ENCODE peak calls at places on chromosomes 5 and 9, in seven cellular contexts. One of them, this sample, is unnamed.

GRCh38 chr5:143992461-143992860 is 178.0 kb downstream of the YIPF5 start:
- DNase-seq in GM23338: no peak
- DNase-seq in neural progenitor cell: no peak
- DNase-seq in PC-3: no peak
- DNase-seq in MM.1S: no peak
- DNase-seq in GM23248: no peak
- DNase-seq in HCT116: no peak
- DNase-seq in this sample: no peak

GRCh38 chr9:91419222-91420191 is 4.1 kb downstream of the NFIL3 start:
- DNase-seq in PC-3: peak
- DNase-seq in GM23248: peak
- DNase-seq in MM.1S: peak
- DNase-seq in neural progenitor cell: no peak
- DNase-seq in HCT116: peak
- DNase-seq in GM23338: no peak
- DNase-seq in this sample: peak

GRCh38 chr9:103941104-103941503 is 153.0 kb upstream of the SMC2 start:
- DNase-seq in GM23338: no peak
- DNase-seq in PC-3: no peak
- DNase-seq in neural progenitor cell: peak
- DNase-seq in MM.1S: no peak
- DNase-seq in HCT116: no peak
- DNase-seq in GM23248: no peak
- DNase-seq in this sample: no peak

GRCh38 chr5:169223595-169223953 is 77.4 kb downstream of the SLIT3 start:
- DNase-seq in PC-3: no peak
- DNase-seq in HCT116: no peak
- DNase-seq in neural progenitor cell: no peak
- DNase-seq in MM.1S: no peak
- DNase-seq in GM23248: peak
- DNase-seq in GM23338: no peak
- DNase-seq in this sample: no peak

GRCh38 chr5:82168294-82168693 is 109.9 kb downstream of the RPS23 start:
- DNase-seq in MM.1S: no peak
- DNase-seq in GM23338: peak
- DNase-seq in GM23248: peak
- DNase-seq in PC-3: no peak
- DNase-seq in neural progenitor cell: no peak
- DNase-seq in HCT116: no peak
- DNase-seq in this sample: no peak

GRCh38 chr9:18324928-18325327 is 149.0 kb upstream of the ADAMTSL1 start:
- DNase-seq in GM23338: no peak
- DNase-seq in PC-3: peak
- DNase-seq in neural progenitor cell: no peak
- DNase-seq in HCT116: no peak
- DNase-seq in GM23248: no peak
- DNase-seq in MM.1S: no peak
- DNase-seq in this sample: no peak

GRCh38 chr9:15373201-15373530 is 49.5 kb upstream of the SNAPC3 start:
- DNase-seq in MM.1S: no peak
- DNase-seq in GM23338: no peak
- DNase-seq in neural progenitor cell: no peak
- DNase-seq in PC-3: no peak
- DNase-seq in HCT116: no peak
- DNase-seq in GM23248: peak
- DNase-seq in this sample: peak

GRCh38 chr5:135069016-135069770 is 35.2 kb upstream of the PITX1 start:
- DNase-seq in GM23248: no peak
- DNase-seq in neural progenitor cell: peak
- DNase-seq in MM.1S: no peak
- DNase-seq in HCT116: no peak
- DNase-seq in PC-3: no peak
- DNase-seq in GM23338: no peak
- DNase-seq in this sample: no peak

GRCh38 chr9:99052849-99053715 is 51.8 kb upstream of the TGFBR1 start:
- DNase-seq in HCT116: no peak
- DNase-seq in neural progenitor cell: no peak
- DNase-seq in PC-3: no peak
- DNase-seq in GM23338: no peak
- DNase-seq in GM23248: no peak
- DNase-seq in MM.1S: peak
- DNase-seq in this sample: no peak

GRCh38 chr5:136113606-136114005 is 19.0 kb upstream of the SMAD5 start:
- DNase-seq in GM23338: no peak
- DNase-seq in MM.1S: no peak
- DNase-seq in HCT116: no peak
- DNase-seq in PC-3: no peak
- DNase-seq in GM23248: no peak
- DNase-seq in neural progenitor cell: no peak
- DNase-seq in this sample: no peak

GRCh38 chr5:82459626-82460025 is 181.5 kb upstream of the RPS23 start:
- DNase-seq in GM23248: no peak
- DNase-seq in HCT116: no peak
- DNase-seq in GM23338: no peak
- DNase-seq in PC-3: no peak
- DNase-seq in neural progenitor cell: no peak
- DNase-seq in MM.1S: no peak
- DNase-seq in this sample: no peak

GRCh38 chr5:81117566-81117965 is 115.6 kb upstream of the CKMT2 start:
- DNase-seq in HCT116: no peak
- DNase-seq in MM.1S: no peak
- DNase-seq in GM23338: no peak
- DNase-seq in neural progenitor cell: no peak
- DNase-seq in PC-3: no peak
- DNase-seq in GM23248: no peak
- DNase-seq in this sample: no peak

GRCh38 chr5:124755565-124755964 is 9.1 kb upstream of the ZNF608 start:
- DNase-seq in neural progenitor cell: no peak
- DNase-seq in MM.1S: no peak
- DNase-seq in PC-3: no peak
- DNase-seq in GM23248: peak
- DNase-seq in HCT116: no peak
- DNase-seq in GM23338: no peak
- DNase-seq in this sample: no peak

GRCh38 chr5:122907238-122907637 is 61.8 kb downstream of the SNX24 start:
- DNase-seq in PC-3: peak
- DNase-seq in MM.1S: no peak
- DNase-seq in GM23338: peak
- DNase-seq in GM23248: peak
- DNase-seq in neural progenitor cell: no peak
- DNase-seq in HCT116: no peak
- DNase-seq in this sample: peak

GRCh38 chr9:78029601-78030552 is 1.7 kb downstream of the GNAQ start:
- DNase-seq in neural progenitor cell: peak
- DNase-seq in MM.1S: no peak
- DNase-seq in HCT116: no peak
- DNase-seq in GM23248: peak
- DNase-seq in PC-3: no peak
- DNase-seq in GM23338: peak
- DNase-seq in this sample: peak

GRCh38 chr5:158798140-158798539 is 301.6 kb downstream of the EBF1 start:
- DNase-seq in GM23248: no peak
- DNase-seq in GM23338: no peak
- DNase-seq in HCT116: no peak
- DNase-seq in MM.1S: no peak
- DNase-seq in neural progenitor cell: no peak
- DNase-seq in PC-3: no peak
- DNase-seq in this sample: no peak

GRCh38 chr9:114799441-114799840 is 6.4 kb downstream of the TNFSF15 start:
- DNase-seq in MM.1S: no peak
- DNase-seq in GM23338: peak
- DNase-seq in HCT116: no peak
- DNase-seq in GM23248: no peak
- DNase-seq in PC-3: no peak
- DNase-seq in neural progenitor cell: peak
- DNase-seq in this sample: peak

GRCh38 chr5:1522601-1523479 is 920 bp downstream of the LPCAT1 start:
- DNase-seq in HCT116: no peak
- DNase-seq in GM23248: peak
- DNase-seq in GM23338: no peak
- DNase-seq in PC-3: no peak
- DNase-seq in MM.1S: peak
- DNase-seq in neural progenitor cell: peak
- DNase-seq in this sample: peak

GRCh38 chr5:95554331-95554646 is 488 bp downstream of the SKIC3 start:
- DNase-seq in neural progenitor cell: no peak
- DNase-seq in MM.1S: peak
- DNase-seq in HCT116: no peak
- DNase-seq in GM23248: no peak
- DNase-seq in PC-3: no peak
- DNase-seq in GM23338: no peak
- DNase-seq in this sample: no peak

GRCh38 chr5:123882946-123883345 is 371.0 kb downstream of the CSNK1G3 start:
- DNase-seq in GM23338: no peak
- DNase-seq in GM23248: no peak
- DNase-seq in neural progenitor cell: no peak
- DNase-seq in HCT116: no peak
- DNase-seq in MM.1S: no peak
- DNase-seq in PC-3: no peak
- DNase-seq in this sample: no peak

GRCh38 chr9:121808781-121809180 is 157.3 kb downstream of the DAB2IP start:
- DNase-seq in MM.1S: no peak
- DNase-seq in GM23338: no peak
- DNase-seq in HCT116: no peak
- DNase-seq in GM23248: no peak
- DNase-seq in neural progenitor cell: no peak
- DNase-seq in PC-3: no peak
- DNase-seq in this sample: no peak

GRCh38 chr5:39099831-39100230 is 25.6 kb upstream of the RICTOR start:
- DNase-seq in GM23338: no peak
- DNase-seq in GM23248: no peak
- DNase-seq in HCT116: no peak
- DNase-seq in neural progenitor cell: no peak
- DNase-seq in PC-3: no peak
- DNase-seq in MM.1S: no peak
- DNase-seq in this sample: no peak

GRCh38 chr5:73280386-73280785 is 107.4 kb downstream of the TMEM174 start:
- DNase-seq in GM23248: no peak
- DNase-seq in MM.1S: peak
- DNase-seq in GM23338: no peak
- DNase-seq in HCT116: no peak
- DNase-seq in PC-3: no peak
- DNase-seq in neural progenitor cell: no peak
- DNase-seq in this sample: no peak

GRCh38 chr9:129182625-129183494 is 4.8 kb upstream of the IER5L start:
- DNase-seq in GM23338: peak
- DNase-seq in GM23248: peak
- DNase-seq in MM.1S: no peak
- DNase-seq in HCT116: no peak
- DNase-seq in PC-3: peak
- DNase-seq in neural progenitor cell: peak
- DNase-seq in this sample: peak
- TF ChIP-seq EZH2phosphoT487 in GM23338: no peak
- TF ChIP-seq EZH2phosphoT487 in GM23248: no peak
- TF ChIP-seq EZH2phosphoT487 in MM.1S: no peak
- TF ChIP-seq EZH2phosphoT487 in HCT116: no peak
- TF ChIP-seq EZH2phosphoT487 in PC-3: no peak
- TF ChIP-seq EZH2phosphoT487 in neural progenitor cell: no peak
- TF ChIP-seq EZH2phosphoT487 in this sample: no peak

DNA sequence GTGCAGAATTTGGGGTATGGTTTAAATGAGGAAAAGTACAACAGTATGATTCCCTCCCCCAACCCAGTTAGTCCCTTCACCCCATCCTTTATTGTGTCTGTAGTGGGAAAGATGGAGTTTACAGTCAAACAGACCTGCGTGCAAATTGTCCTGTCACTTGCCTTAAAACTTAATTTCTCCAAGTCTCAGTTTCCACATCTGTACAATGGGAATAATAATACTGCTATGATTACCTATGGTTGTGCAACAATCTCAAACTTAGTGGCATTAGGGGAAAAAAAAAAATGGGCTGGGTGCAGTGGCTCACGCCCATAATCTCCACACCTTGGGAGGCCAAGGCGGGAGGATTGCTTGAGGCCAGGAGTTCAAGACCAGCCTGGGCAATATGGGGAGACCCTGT is 35.8 kb upstream of the CTNNA1 start:
- DNase-seq in PC-3: no peak
- DNase-seq in HCT116: no peak
- DNase-seq in neural progenitor cell: no peak
- DNase-seq in MM.1S: no peak
- DNase-seq in GM23338: no peak
- DNase-seq in GM23248: no peak
- DNase-seq in this sample: no peak
- TF ChIP-seq EZH2 in PC-3: no peak
- TF ChIP-seq EZH2 in HCT116: no peak
- TF ChIP-seq EZH2 in neural progenitor cell: no peak
- TF ChIP-seq EZH2 in MM.1S: no peak
- TF ChIP-seq EZH2 in GM23338: no peak
- TF ChIP-seq EZH2 in GM23248: no peak
- TF ChIP-seq EZH2 in this sample: no peak

DNA sequence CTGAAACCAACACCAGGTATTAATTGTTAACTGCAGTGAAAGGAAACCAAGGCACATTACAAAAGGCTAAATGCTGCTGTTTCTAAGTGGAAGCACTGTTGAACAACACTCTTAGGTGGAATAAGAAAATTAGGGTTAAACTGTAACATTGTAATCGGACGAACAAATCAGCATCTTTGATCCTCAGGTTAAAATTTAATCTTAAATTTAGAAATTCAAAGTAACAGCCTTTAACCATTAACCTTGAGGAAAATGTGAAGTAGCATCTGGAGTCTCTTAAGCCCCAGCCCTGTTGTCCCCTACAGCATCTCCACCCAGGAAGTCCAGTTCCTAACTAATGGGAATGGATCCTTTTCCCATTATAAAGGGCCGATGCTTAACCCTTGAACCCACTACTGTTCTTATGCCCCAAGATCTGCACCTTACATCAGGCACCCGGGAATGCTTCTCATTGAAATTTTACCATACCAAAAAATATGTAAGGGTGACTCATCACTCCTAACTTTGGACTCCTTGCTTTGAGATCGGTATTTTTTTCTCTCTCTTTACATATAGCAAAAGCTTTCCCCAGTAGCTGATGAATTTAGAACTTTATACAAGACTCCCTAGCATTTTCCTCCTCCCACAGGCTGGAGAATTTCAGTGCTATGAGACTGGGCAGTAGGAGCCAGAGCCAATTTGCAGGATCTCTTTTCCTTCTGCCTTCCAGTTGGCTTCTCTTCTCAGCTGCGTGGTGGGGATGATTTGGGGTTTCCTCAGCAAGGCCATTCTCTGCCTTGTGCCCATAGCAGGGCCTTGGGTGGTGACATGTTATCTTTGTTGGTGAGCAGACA is 32.0 kb upstream of the ITGA2 start:
- DNase-seq in PC-3: no peak
- DNase-seq in GM23338: no peak
- DNase-seq in MM.1S: no peak
- DNase-seq in GM23248: peak
- DNase-seq in HCT116: no peak
- DNase-seq in neural progenitor cell: no peak
- DNase-seq in this sample: no peak
- H2AFZ ChIP-seq in PC-3: no peak
- H2AFZ ChIP-seq in GM23338: no peak
- H2AFZ ChIP-seq in MM.1S: no peak
- H2AFZ ChIP-seq in GM23248: no peak
- H2AFZ ChIP-seq in HCT116: no peak
- H2AFZ ChIP-seq in neural progenitor cell: no peak
- H2AFZ ChIP-seq in this sample: no peak

GRCh38 chr9:73643379-73644013 is 491.8 kb downstream of the ANXA1 start:
- DNase-seq in MM.1S: no peak
- DNase-seq in HCT116: no peak
- DNase-seq in PC-3: peak
- DNase-seq in GM23248: peak
- DNase-seq in GM23338: no peak
- DNase-seq in neural progenitor cell: no peak
- DNase-seq in this sample: no peak
- TF ChIP-seq EZH2phosphoT487 in MM.1S: no peak
- TF ChIP-seq EZH2phosphoT487 in HCT116: no peak
- TF ChIP-seq EZH2phosphoT487 in PC-3: no peak
- TF ChIP-seq EZH2phosphoT487 in GM23248: no peak
- TF ChIP-seq EZH2phosphoT487 in GM23338: no peak
- TF ChIP-seq EZH2phosphoT487 in neural progenitor cell: no peak
- TF ChIP-seq EZH2phosphoT487 in this sample: no peak

GRCh38 chr9:133895335-133895734 is 96.8 kb downstream of the VAV2 start:
- DNase-seq in GM23338: no peak
- DNase-seq in PC-3: no peak
- DNase-seq in HCT116: no peak
- DNase-seq in MM.1S: no peak
- DNase-seq in neural progenitor cell: no peak
- DNase-seq in GM23248: no peak
- DNase-seq in this sample: no peak
- TF ChIP-seq EZH2 in GM23338: no peak
- TF ChIP-seq EZH2 in PC-3: no peak
- TF ChIP-seq EZH2 in HCT116: no peak
- TF ChIP-seq EZH2 in MM.1S: no peak
- TF ChIP-seq EZH2 in neural progenitor cell: no peak
- TF ChIP-seq EZH2 in GM23248: no peak
- TF ChIP-seq EZH2 in this sample: no peak